ENCODE peak calls at places on chromosomes 12 and 14, in five cellular contexts. M, R, H, G and Y are unnamed samples.

GRCh38 chr12:20624718-20625117 is 70.4 kb upstream of the SLCO1C1 start:
- DNase-seq in M (no peak), R (no peak), H (no peak), G (peak; percentile 63), Y (no peak)

GRCh38 chr12:10497602-10498001 is 8.1 kb upstream of the EIF2S3B start:
- DNase-seq in M (no peak), R (no peak), H (peak; percentile 68), G (no peak), Y (no peak)

GRCh38 chr12:122730215-122731014 is at the start of gene HCAR1:
- DNase-seq in M (no peak), R (no peak), H (no peak), G (peak; percentile 10), Y (no peak)

GRCh38 chr14:44736326-44736725 is 225.4 kb downstream of the KLHL28 start:
- DNase-seq in M (no peak), R (no peak), H (no peak), G (no peak), Y (no peak)

GRCh38 chr12:21694660-21695059 is 37.0 kb upstream of the LDHB start:
- DNase-seq in M (no peak), R (no peak), H (no peak), G (no peak), Y (no peak)

GRCh38 chr12:10612954-10613333 is 465 bp downstream of the MAGOHB start:
- DNase-seq in M (no peak), R (no peak), H (no peak), G (peak; percentile 38), Y (no peak)

GRCh38 chr14:30994681-30995620 is 30.5 kb upstream of the AP4S1 start:
- DNase-seq in M (no peak), R (no peak), H (no peak), G (no peak), Y (no peak)

GRCh38 chr12:100827901-100828520 is 33.4 kb downstream of the ANO4 start:
- DNase-seq in M (no peak), R (peak; percentile 35), H (no peak), G (peak; percentile 65), Y (no peak)

GRCh38 chr14:93742761-93743160 is 45.5 kb downstream of the PRIMA1 start:
- DNase-seq in M (peak; percentile 48), R (no peak), H (no peak), G (no peak), Y (no peak)

GRCh38 chr12:48814313-48815280 is 3.7 kb upstream of the CACNB3 start:
- DNase-seq in M (peak; percentile 84), R (peak; percentile 90), H (peak; percentile 70), G (peak; percentile 90), Y (peak; percentile 67)

GRCh38 chr12:77060136-77060882 is 5.1 kb downstream of the E2F7 start:
- DNase-seq in M (no peak), R (peak; percentile 76), H (no peak), G (no peak), Y (no peak)

GRCh38 chr12:111664510-111664909 is 21.2 kb downstream of the BRAP start:
- DNase-seq in M (no peak), R (no peak), H (no peak), G (peak; percentile 16), Y (no peak)

GRCh38 chr14:59788176-59788575 is 82.4 kb downstream of the RTN1 start:
- DNase-seq in M (no peak), R (no peak), H (no peak), G (no peak), Y (no peak)

GRCh38 chr14:24080888-24081738 is 9.8 kb downstream of the CPNE6 start:
- DNase-seq in M (peak; percentile 35), R (peak; percentile 87), H (peak; percentile 75), G (peak; percentile 78), Y (peak; percentile 77)

GRCh38 chr14:66284346-66284745 is 201.8 kb upstream of the CCDC196 start:
- DNase-seq in M (no peak), R (no peak), H (no peak), G (no peak), Y (no peak)

GRCh38 chr12:6310771-6311610 is 509 bp downstream of the PLEKHG6 start:
- DNase-seq in M (no peak), R (no peak), H (no peak), G (peak; percentile 59), Y (no peak)

GRCh38 chr14:64488590-64489099 is 15.0 kb downstream of the ZBTB25 start:
- DNase-seq in M (no peak), R (no peak), H (no peak), G (no peak), Y (no peak)

GRCh38 chr12:22016982-22017381 is 29.0 kb upstream of the CMAS start:
- DNase-seq in M (no peak), R (no peak), H (no peak), G (no peak), Y (peak; percentile 0)

GRCh38 chr14:64696355-64696844 is 7.8 kb upstream of the PLEKHG3 start:
- DNase-seq in M (no peak), R (no peak), H (no peak), G (no peak), Y (peak; percentile 57)

GRCh38 chr12:110698171-110698902 is 9.4 kb upstream of the HVCN1 start:
- DNase-seq in M (peak; percentile 77), R (peak; percentile 93), H (peak; percentile 74), G (peak; percentile 84), Y (peak; percentile 80)

GRCh38 chr12:128747441-128747840 is 76.3 kb downstream of the SLC15A4 start:
- DNase-seq in M (no peak), R (no peak), H (no peak), G (no peak), Y (no peak)

GRCh38 chr14:105056303-105056831 is 8.9 kb downstream of the GPR132 start:
- DNase-seq in M (no peak), R (no peak), H (no peak), G (peak; percentile 38), Y (no peak)

GRCh38 chr14:88933203-88933602 is 108.8 kb downstream of the TTC8 start:
- DNase-seq in M (no peak), R (no peak), H (no peak), G (no peak), Y (no peak)

GRCh38 chr12:107670999-107671643 is 14.5 kb upstream of the PWP1 start:
- DNase-seq in M (no peak), R (peak; percentile 34), H (peak; percentile 20), G (peak; percentile 70), Y (no peak)

GRCh38 chr12:128843538-128843937 is 9.7 kb upstream of the GLT1D1 start:
- DNase-seq in M (no peak), R (no peak), H (no peak), G (no peak), Y (no peak)

GRCh38 chr12:12983420-12984035 is 16.5 kb downstream of the HEBP1 start:
- DNase-seq in M (no peak), R (no peak), H (no peak), G (no peak), Y (no peak)

GRCh38 chr12:42790761-42791151 is 201.2 kb upstream of the PRICKLE1 start:
- DNase-seq in M (no peak), R (no peak), H (no peak), G (no peak), Y (no peak)

GRCh38 chr12:104220931-104221330 is 5.4 kb downstream of the TXNRD1 start:
- DNase-seq in M (no peak), R (no peak), H (no peak), G (no peak), Y (no peak)

GRCh38 chr14:55908071-55908470 is 210.1 kb upstream of the PELI2 start:
- DNase-seq in M (no peak), R (no peak), H (no peak), G (no peak), Y (no peak)

GRCh38 chr14:32400480-32400879 is 71.4 kb downstream of the AKAP6 start:
- DNase-seq in M (no peak), R (no peak), H (no peak), G (no peak), Y (no peak)

GRCh38 chr14:32394038-32394437 is 64.9 kb downstream of the AKAP6 start:
- DNase-seq in M (no peak), R (no peak), H (no peak), G (no peak), Y (no peak)

GRCh38 chr14:32396874-32397273 is 67.8 kb downstream of the AKAP6 start:
- DNase-seq in M (no peak), R (no peak), H (no peak), G (no peak), Y (no peak)

GRCh38 chr14:32399920-32400319 is 70.8 kb downstream of the AKAP6 start:
- DNase-seq in M (no peak), R (no peak), H (no peak), G (no peak), Y (no peak)

GRCh38 chr14:32397871-32398640 is 69.0 kb downstream of the AKAP6 start:
- DNase-seq in M (no peak), R (no peak), H (no peak), G (no peak), Y (no peak)
- H3K27ac ChIP-seq in M (peak overlapping the region; percentile 23), R (no peak overlapping the region), H (no peak overlapping the region), G (no peak overlapping the region), Y (no peak overlapping the region)

GRCh38 chr12:46389130-46389616 is 16.6 kb upstream of the SLC38A2 start:
- DNase-seq in M (no peak), R (no peak), H (no peak), G (no peak), Y (no peak)
- H3K4me1 ChIP-seq in M (peaks cover 54% of the 10 kb centered on the region), R (peaks cover 71% of the 10 kb centered on the region), H (peaks cover 39% of the 10 kb centered on the region), G (peaks cover 46% of the 10 kb centered on the region), Y (peaks cover 20% of the 10 kb centered on the region)

DNA sequence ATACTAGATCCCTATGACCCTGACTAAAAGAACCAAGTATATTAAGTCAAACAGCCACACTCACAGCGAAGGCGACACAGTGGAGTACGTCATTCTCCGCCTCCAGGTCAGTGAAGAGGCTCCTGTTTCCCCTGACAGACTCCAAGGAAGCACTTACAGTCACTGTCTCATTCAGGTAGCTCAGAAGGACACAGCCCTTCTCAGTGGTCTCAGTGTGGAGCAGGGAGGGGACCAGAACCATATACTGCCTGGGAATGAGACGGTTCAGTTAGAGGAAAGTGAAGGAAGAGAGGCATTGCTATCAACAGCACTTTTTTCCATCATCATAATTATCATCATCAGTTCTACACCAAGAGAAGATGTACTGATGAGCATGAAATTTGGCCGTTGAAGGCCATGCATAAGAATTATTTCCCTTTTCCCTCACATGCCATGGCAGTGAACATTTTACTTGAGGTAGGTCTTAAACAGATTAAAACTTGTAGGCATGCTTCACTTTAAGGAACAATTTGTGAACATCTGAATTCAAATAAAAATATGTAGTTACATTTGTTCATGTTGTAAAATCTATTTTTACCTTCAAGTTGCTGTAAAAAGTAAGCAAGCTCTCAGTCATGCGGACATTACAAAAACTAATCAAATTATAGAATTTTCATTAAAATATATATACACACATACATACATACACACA is 2.3 kb downstream of the A2M start:
- DNase-seq in M (no peak), R (no peak), H (no peak), G (no peak), Y (no peak)
- H3K4me3 ChIP-seq in M (peak overlapping the region; percentile 70), R (no peak overlapping the region), H (no peak overlapping the region), G (no peak overlapping the region), Y (no peak overlapping the region)

DNA sequence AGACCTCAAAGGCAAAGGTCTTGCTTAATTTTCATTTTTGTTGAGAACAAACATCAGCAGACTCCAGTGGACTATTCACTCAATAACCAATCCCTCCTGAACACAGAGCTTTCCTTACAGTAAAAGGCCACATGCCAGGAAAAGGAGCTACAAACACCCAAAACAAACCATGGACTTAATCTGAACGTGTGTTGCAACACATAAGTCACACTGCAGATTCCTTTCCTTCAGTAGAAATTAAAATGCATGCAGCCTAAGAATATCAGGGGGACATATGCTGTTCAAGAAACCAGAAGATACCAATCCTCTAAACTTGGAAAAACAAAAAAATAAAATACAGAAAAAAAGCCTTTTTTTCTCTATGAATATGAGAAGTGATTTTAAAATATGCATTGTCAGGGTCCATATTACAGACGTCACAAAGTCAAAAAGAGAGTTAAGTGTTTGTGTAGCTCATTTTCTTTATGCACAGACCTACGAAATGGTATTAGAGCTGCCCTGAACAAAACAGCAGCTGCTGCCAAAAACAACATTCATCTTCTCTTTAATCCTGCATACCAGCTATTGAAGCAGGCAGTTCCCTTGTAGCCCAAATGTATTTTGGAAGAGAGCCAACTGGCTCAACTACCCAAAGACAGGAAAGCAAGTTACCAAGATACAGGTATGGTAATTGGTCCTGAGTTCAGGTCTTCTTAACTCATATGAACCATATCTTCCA is 26.2 kb downstream of the KITLG start:
- DNase-seq in M (no peak), R (no peak), H (no peak), G (peak; percentile 36), Y (no peak)
- H3K27ac ChIP-seq in M (peak overlapping the region; percentile 63), R (no peak overlapping the region), H (no peak overlapping the region), G (no peak overlapping the region), Y (no peak overlapping the region)